ENCODE peak calls at places on chromosomes 13 and 19, in four cellular contexts. K, H, F and R are unnamed samples.
A peak's percentile ranks its signal among the peaks of the same experiment; 100 is the strongest.

GRCh38 chr19:4042731-4043082 is 24.0 kb downstream of the ZBTB7A start:
- DNase-seq in K (no peak), F (no peak), H (no peak), R (no peak)

GRCh38 chr13:94312511-94313191 is 166.8 kb downstream of the DCT start:
- DNase-seq in H (no peak), K (no peak), F (no peak), R (no peak)

GRCh38 chr13:19984430-19985218 is 26.1 kb downstream of the ZMYM2 start:
- DNase-seq in F (peak; percentile 16), H (no peak), K (peak; percentile 12), R (peak; percentile 2)

GRCh38 chr13:38824342-38824741 is 137.5 kb downstream of the FREM2 start:
- DNase-seq in H (no peak), F (no peak), K (no peak), R (no peak)

GRCh38 chr13:34420975-34421719 is 520.9 kb upstream of the NBEA start:
- DNase-seq in H (no peak), K (no peak), F (no peak), R (no peak)

GRCh38 chr13:30720470-30720869 is 14.9 kb upstream of the ALOX5AP start:
- DNase-seq in F (no peak), K (no peak), H (no peak), R (no peak)

GRCh38 chr13:99314640-99315176 is 7.5 kb upstream of the GPR183 start:
- DNase-seq in H (peak; percentile 35), K (peak; percentile 96), F (no peak), R (no peak)

GRCh38 chr13:101283782-101284181 is 132.5 kb downstream of the NALCN start:
- DNase-seq in K (no peak), F (no peak), H (no peak), R (no peak)

GRCh38 chr19:46299004-46299509 is 2.2 kb downstream of the HIF3A start:
- DNase-seq in K (peak; percentile 45), H (no peak), F (peak; percentile 54), R (no peak)

GRCh38 chr13:48853381-48854102 is 122.2 kb upstream of the FNDC3A start:
- DNase-seq in K (no peak), H (no peak), F (no peak), R (no peak)

GRCh38 chr13:73225983-73226382 is 167.2 kb downstream of the KLF5 start:
- DNase-seq in K (no peak), F (no peak), H (no peak), R (no peak)

GRCh38 chr13:98172570-98173405 is 4.3 kb downstream of the RNF113B start:
- DNase-seq in F (no peak), H (no peak), K (no peak), R (no peak)

GRCh38 chr13:31538067-31539042 is 201.0 kb upstream of the RXFP2 start:
- DNase-seq in K (peak; percentile 8), F (peak; percentile 16), H (peak; percentile 10), R (no peak)

GRCh38 chr13:78625384-78625783 is 22.0 kb upstream of the POU4F1 start:
- DNase-seq in H (no peak), K (no peak), F (no peak), R (no peak)

GRCh38 chr13:110960219-110960618 is 45.4 kb upstream of the ANKRD10 start:
- DNase-seq in F (no peak), K (no peak), H (no peak), R (no peak)

GRCh38 chr13:27125357-27126282 is 46.0 kb downstream of the USP12 start:
- DNase-seq in F (peak; percentile 33), H (peak; percentile 38), K (no peak), R (no peak)

GRCh38 chr19:17677002-17677401 is 11.2 kb downstream of the UNC13A start:
- DNase-seq in H (peak; percentile 45), F (peak; percentile 12), K (peak; percentile 37), R (no peak)

GRCh38 chr19:38679839-38680238 is 32.4 kb downstream of the ACTN4 start:
- DNase-seq in F (no peak), H (no peak), K (no peak), R (no peak)

GRCh38 chr19:751501-752341 is 809 bp downstream of the MISP start:
- DNase-seq in K (no peak), H (peak; percentile 57), F (peak; percentile 53), R (no peak)

GRCh38 chr19:57613941-57614743 is at the start of gene ZNF134:
- DNase-seq in H (peak; percentile 94), F (peak; percentile 87), K (peak; percentile 86), R (peak; percentile 58)

GRCh38 chr13:21100994-21101757 is 39.8 kb upstream of the LATS2 start:
- DNase-seq in H (no peak), K (no peak), F (peak; percentile 96), R (no peak)

GRCh38 chr13:97224544-97225324 is 2.6 kb downstream of the MBNL2 start:
- DNase-seq in F (peak; percentile 66), H (peak; percentile 42), K (no peak), R (no peak)

GRCh38 chr13:33233547-33233946 is 52.0 kb downstream of the STARD13 start:
- DNase-seq in K (no peak), H (no peak), F (no peak), R (no peak)

GRCh38 chr13:98032168-98032567 is 78.7 kb downstream of the IPO5 start:
- DNase-seq in H (no peak), F (no peak), K (no peak), R (no peak)

GRCh38 chr13:49443327-49443688 is 556 bp downstream of the CAB39L start:
- DNase-seq in H (no peak), K (no peak), F (peak; percentile 40), R (no peak)

GRCh38 chr19:4019578-4019977 is 12.0 kb downstream of the PIAS4 start:
- DNase-seq in F (no peak), K (no peak), H (no peak), R (no peak)

GRCh38 chr13:98678741-98679140 is 73.7 kb downstream of the SLC15A1 start:
- DNase-seq in H (no peak), F (no peak), K (no peak), R (no peak)

GRCh38 chr13:45833663-45834062 is 17.9 kb downstream of the SIAH3 start:
- DNase-seq in K (peak; percentile 13), H (no peak), F (no peak), R (no peak)

GRCh38 chr19:46716013-46716671 is 772 bp downstream of the PRKD2 start:
- DNase-seq in F (no peak), K (no peak), H (peak; percentile 56), R (no peak)

GRCh38 chr13:102291587-102292218 is 110.1 kb downstream of the FGF14 start:
- DNase-seq in K (no peak), F (no peak), H (no peak), R (no peak)

GRCh38 chr13:74770361-74770760 is 636.2 kb upstream of the KLF12 start:
- DNase-seq in K (no peak), F (no peak), H (no peak), R (no peak)

GRCh38 chr19:6890938-6891337 is 3.6 kb downstream of the ADGRE1 start:
- DNase-seq in F (no peak), H (no peak), K (no peak), R (no peak)

DNA sequence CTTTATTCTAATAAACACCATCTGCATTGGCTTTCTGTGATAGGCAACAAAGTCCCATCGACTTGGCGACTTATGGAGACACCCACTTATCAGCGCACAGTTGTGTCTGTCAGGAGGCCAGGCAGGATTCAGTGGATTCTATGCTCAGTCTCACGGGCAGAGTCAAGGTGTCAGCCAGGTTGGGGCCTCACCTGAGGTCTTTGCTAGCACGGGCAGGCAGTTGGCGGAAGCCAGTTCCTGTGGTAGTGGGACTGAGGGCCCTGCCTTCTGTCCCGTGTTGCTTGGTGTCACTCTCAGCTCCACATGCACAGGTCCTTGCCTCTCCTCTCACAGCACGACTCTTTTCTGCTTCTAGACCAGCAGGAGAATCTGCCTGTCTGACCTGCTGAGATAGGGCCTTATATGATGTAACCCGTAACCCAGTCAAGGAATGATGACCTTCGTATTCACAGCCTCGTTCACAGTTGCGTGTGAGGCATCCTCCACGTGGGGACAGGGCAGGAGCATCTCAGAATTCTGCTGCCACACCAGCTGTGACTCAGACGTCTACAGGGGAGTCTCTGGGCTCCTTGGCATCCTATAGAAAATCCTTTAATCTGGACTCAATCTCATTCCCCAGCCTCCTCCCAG is 10.0 kb downstream of the CUL4A start:
- DNase-seq in F (no peak), H (peak; percentile 42), K (no peak), R (no peak)
- TF ChIP-seq TCF7L2 in F (no peak), H (no peak), K (no peak), R (no peak)

DNA sequence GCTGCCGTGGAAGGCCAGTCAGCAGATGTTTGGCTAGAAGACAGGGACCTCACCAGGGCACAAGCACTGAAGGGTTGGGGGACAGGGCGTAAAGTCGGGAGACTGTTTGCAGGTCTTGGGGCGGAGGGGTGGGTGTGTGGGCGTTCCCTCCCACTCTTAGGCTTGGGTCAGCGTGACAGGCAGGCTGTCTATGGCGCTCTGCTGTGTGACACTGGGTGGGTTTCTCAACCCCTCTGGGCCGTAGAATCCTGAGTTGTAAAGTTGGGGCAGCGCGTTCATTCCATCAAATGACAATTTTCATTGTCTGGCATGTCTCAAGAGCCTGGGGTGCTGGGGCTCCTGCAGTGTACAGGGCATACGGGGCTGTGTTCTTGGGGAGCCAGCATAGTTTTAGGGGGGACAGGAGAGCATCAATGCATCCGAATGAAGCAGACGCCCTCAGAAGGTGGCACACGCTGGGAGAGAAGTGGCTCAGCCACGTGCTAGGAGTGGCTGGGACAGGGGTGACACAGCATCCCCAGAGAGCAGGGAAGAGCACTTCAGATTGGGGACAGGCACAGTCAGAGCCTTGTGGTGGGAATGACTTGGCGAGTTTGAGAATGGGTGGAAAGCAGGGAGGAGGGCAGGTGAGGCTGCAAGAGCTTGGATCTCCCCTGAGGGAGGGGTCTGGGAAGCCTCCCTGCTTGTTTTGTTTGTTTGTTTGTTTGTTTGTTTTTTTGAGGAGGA is 4.4 kb downstream of the CRTC1 start:
- DNase-seq in H (no peak), F (no peak), K (no peak), R (no peak)
- TF ChIP-seq CTCF in H (no peak), F (no peak), K (no peak), R (no peak)

DNA sequence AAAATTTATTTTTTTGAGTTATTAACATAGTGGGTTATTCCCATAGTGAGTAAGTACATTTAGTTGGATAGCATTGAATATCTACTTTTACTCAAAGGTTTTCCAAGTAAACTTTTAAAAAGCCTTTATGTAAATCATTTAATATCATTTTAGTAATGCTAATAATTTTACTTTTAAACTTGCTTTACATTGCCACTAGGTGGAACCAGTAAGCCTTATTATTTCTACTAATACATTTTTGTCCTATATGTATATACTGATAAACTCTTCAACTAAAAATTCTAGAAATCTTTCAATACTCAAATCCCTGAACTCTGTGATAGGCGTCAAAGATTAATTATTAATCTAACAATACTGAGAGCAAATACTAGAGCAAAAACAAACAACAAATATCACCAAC is 1709.2 kb upstream of the PCDH20 start:
- DNase-seq in H (no peak), K (peak; percentile 18), F (peak; percentile 5), R (no peak)
- TF ChIP-seq TCF7L2 in H (no peak), K (no peak), F (no peak), R (no peak)

GRCh38 chr19:1942078-1942933 is 1.3 kb downstream of the CSNK1G2 start:
- DNase-seq in K (no peak), H (no peak), F (peak; percentile 73), R (no peak)

GRCh38 chr19:1942934-1943555 is 2.1 kb downstream of the CSNK1G2 start:
- DNase-seq in K (no peak), F (no peak), H (no peak), R (no peak)

GRCh38 chr19:1943661-1944087 is 2.7 kb downstream of the CSNK1G2 start:
- DNase-seq in K (no peak), H (no peak), F (no peak), R (no peak)

GRCh38 chr19:1944088-1944915 is 3.3 kb downstream of the CSNK1G2 start:
- DNase-seq in F (no peak), K (no peak), H (no peak), R (no peak)

GRCh38 chr19:1941146-1942077 is at the start of gene CSNK1G2:
- DNase-seq in K (no peak), F (no peak), H (peak; percentile 74), R (no peak)
- TF ChIP-seq CTCF in K (no peak), F (no peak), H (no peak), R (no peak)